ENCODE peak calls at places on chromosomes 3 and 15, in seven cellular contexts. C is uterus; J is astrocyte; A is bronchial epithelial cell; K is breast epithelium; Q is body of pancreas; F is CD8-positive, alpha-beta T cell. Z is an unnamed sample.

GRCh38 chr3:104291878-104292277 is 1074.8 kb upstream of the ALCAM start:
- DNase-seq in C (no peak), J (no peak), A (no peak), K (no peak), Q (no peak), F (no peak), Z (no peak)

GRCh38 chr15:60551147-60551780 is 72.3 kb upstream of the ICE2 start:
- DNase-seq in C (no peak), J (no peak), A (no peak), K (no peak), Q (no peak), F (no peak), Z (no peak)

GRCh38 chr3:73257186-73257585 is 195.7 kb downstream of the EBLN2 start:
- DNase-seq in C (no peak), J (no peak), A (no peak), K (no peak), Q (no peak), F (no peak), Z (no peak)

GRCh38 chr3:112651516-112651915 is 10.6 kb upstream of the CCDC80 start:
- DNase-seq in C (no peak), J (peak; percentile 91), A (no peak), K (no peak), Q (no peak), F (no peak), Z (no peak)

GRCh38 chr3:5218815-5219214 is 31.3 kb downstream of the EDEM1 start:
- DNase-seq in C (no peak), J (no peak), A (peak; percentile 11), K (no peak), Q (no peak), F (no peak), Z (no peak)

GRCh38 chr3:194320744-194321243 is 30.3 kb downstream of the CPN2 start:
- DNase-seq in C (no peak), J (no peak), A (no peak), K (no peak), Q (no peak), F (no peak), Z (no peak)

GRCh38 chr3:14206548-14207177 is 28.0 kb downstream of the LSM3 start:
- DNase-seq in C (no peak), J (no peak), A (no peak), K (no peak), Q (no peak), F (no peak), Z (no peak)

GRCh38 chr15:39781147-39781966 is 1.3 kb downstream of the FSIP1 start:
- DNase-seq in C (no peak), J (no peak), A (no peak), K (no peak), Q (no peak), F (no peak), Z (no peak)

GRCh38 chr3:171685116-171685895 is 125.0 kb downstream of the PLD1 start:
- DNase-seq in C (no peak), J (peak; percentile 78), A (peak; percentile 10), K (no peak), Q (no peak), F (no peak), Z (no peak)

GRCh38 chr3:107106316-107106715 is 270.9 kb upstream of the CCDC54 start:
- DNase-seq in C (no peak), J (peak; percentile 73), A (peak; percentile 47), K (no peak), Q (no peak), F (no peak), Z (no peak)

GRCh38 chr3:36733723-36734122 is 30.6 kb downstream of the DCLK3 start:
- DNase-seq in C (no peak), J (no peak), A (no peak), K (no peak), Q (no peak), F (no peak), Z (no peak)

GRCh38 chr3:10950476-10951294 is 41.9 kb upstream of the SLC6A1 start:
- DNase-seq in C (peak; percentile 24), J (peak; percentile 18), A (peak; percentile 32), K (no peak), Q (peak; percentile 12), F (no peak), Z (no peak)

GRCh38 chr15:101156509-101157159 is 95.2 kb downstream of the CHSY1 start:
- DNase-seq in C (no peak), J (peak; percentile 43), A (no peak), K (no peak), Q (no peak), F (no peak), Z (no peak)

GRCh38 chr3:112889357-112889756 is 42.7 kb upstream of the CD200R1L start:
- DNase-seq in C (no peak), J (peak; percentile 40), A (no peak), K (no peak), Q (no peak), F (no peak), Z (no peak)

DNA sequence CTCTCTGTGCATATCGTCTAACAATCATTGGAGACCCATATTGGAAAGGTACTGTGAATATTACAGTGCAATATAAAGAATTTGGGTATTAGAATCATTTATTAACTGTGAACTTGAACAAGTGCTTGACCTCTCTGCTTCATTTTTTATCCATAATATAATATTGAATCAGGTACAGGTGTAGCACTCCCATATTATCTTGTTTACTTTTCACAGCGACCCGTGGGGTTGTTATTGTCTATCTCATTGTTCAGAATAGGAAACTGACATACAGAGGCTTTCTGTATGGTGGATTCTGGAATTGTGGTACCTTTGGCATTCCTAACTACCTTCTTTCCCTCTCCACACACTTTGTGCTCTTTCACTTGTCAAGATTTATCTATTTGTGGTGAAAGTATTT is 17.8 kb downstream of the SNRK start:
- DNase-seq in C (no peak), J (no peak), A (no peak), K (no peak), Q (no peak), F (no peak), Z (no peak)
- H3K36me3 ChIP-seq in C (no peaks in the 10 kb centered on the region), J (peaks cover 7% of the 10 kb centered on the region), A (no peaks in the 10 kb centered on the region), K (no peaks in the 10 kb centered on the region), Q (peaks cover 2% of the 10 kb centered on the region), F (peaks cover 21% of the 10 kb centered on the region), Z (no peaks in the 10 kb centered on the region)

GRCh38 chr3:133041524-133041829 is 3.3 kb downstream of the TMEM108 start:
- DNase-seq in C (no peak), J (no peak), A (no peak), K (no peak), Q (no peak), F (no peak), Z (no peak)
- TF ChIP-seq CTCF in C (no peak), J (no peak), A (no peak), K (no peak), Q (peak; percentile 4), F (no peak), Z (no peak)

GRCh38 chr3:142498397-142499180 is 50.8 kb upstream of the XRN1 start:
- DNase-seq in C (no peak), J (peak; percentile 23), A (no peak), K (no peak), Q (no peak), F (no peak), Z (no peak)

GRCh38 chr3:142497729-142498128 is 49.9 kb upstream of the XRN1 start:
- DNase-seq in C (no peak), J (no peak), A (no peak), K (no peak), Q (no peak), F (no peak), Z (no peak)

GRCh38 chr3:142489572-142490323 is 41.9 kb upstream of the XRN1 start:
- DNase-seq in C (no peak), J (no peak), A (no peak), K (no peak), Q (no peak), F (no peak), Z (no peak)

GRCh38 chr3:142500211-142500610 is 52.4 kb upstream of the XRN1 start:
- DNase-seq in C (no peak), J (no peak), A (no peak), K (no peak), Q (no peak), F (no peak), Z (no peak)

DNA sequence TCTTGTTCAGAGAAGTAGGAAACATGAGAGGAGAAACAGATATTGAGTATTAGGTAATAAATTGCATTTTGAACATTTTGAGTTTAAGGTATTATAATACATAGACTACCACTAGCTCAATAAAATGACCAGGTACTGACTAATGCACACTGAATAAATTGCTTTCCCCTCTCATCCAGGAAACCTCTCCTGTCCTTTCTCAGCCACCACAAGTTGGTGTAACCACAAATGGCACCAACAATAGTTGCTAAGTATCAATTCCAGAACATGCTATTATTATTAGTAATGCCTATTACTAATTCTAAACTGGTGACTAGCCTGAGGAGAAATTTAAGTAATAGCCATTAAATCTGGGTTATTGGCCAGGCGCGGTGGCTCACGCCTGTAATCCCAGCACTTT is 47.3 kb upstream of the XRN1 start:
- DNase-seq in C (no peak), J (no peak), A (peak; percentile 52), K (no peak), Q (no peak), F (no peak), Z (no peak)
- H3K36me3 ChIP-seq in C (no peaks in the 10 kb centered on the region), J (peaks cover 12% of the 10 kb centered on the region), A (peaks cover 6% of the 10 kb centered on the region), K (no peaks in the 10 kb centered on the region), Q (peaks cover 11% of the 10 kb centered on the region), F (peaks cover 34% of the 10 kb centered on the region), Z (no peaks in the 10 kb centered on the region)

DNA sequence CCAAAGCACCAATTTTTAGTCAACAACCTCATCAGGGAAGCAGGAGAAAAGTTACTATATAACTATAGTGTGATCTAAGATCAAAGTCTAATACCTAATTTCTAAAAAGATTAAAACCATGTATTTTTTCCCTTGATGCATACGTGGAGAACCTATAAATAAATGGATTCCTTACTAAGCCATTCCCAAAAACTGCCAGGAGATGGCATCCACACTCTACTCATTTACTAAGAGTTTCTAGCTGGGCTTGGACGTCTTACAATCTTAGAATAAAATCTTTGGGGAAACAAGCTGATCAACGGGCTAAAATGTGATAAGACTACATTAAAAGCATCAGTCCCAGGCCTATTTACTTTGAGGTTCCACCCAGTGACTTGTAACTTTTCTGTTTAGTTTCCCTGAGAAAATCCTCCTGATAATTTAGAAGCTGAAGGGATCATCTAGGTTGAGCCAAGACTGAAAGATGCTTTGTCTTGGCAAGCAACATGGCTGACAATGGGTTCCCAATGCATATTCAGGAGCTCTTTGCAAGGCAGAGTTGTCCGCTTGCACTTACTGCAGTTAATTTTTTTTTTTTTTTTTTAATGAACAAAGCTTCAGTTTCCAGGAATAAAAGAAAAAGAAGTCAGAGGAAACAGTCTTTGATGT is 85.5 kb upstream of the FGF12 start:
- DNase-seq in C (peak; percentile 34), J (no peak), A (peak; percentile 61), K (no peak), Q (peak; percentile 33), F (no peak), Z (peak; percentile 70)
- TF ChIP-seq CTCF in C (peak; percentile 53), J (peak; percentile 71), A (peak; percentile 45), K (peak; percentile 48), Q (peak; percentile 54), F (no peak), Z (peak; percentile 74)

Z was measured in tibial nerve.